ENCODE peak calls at places on chromosomes 5 and 9, in eight cellular contexts. R is uterus, C is H9, X is hepatocyte, A is transverse colon, M is fibroblast of lung, T is keratinocyte, B is upper lobe of right lung. Z is an unnamed sample.

GRCh38 chr9:10876333-10876732 is 263.5 kb upstream of the PTPRD start:
- DNase-seq in R (no peak), C (no peak), X (no peak), A (no peak), M (peak; percentile 15), T (no peak), B (no peak), Z (peak; percentile 30)

GRCh38 chr9:109411069-109411761 is 86.9 kb downstream of the PTPN3 start:
- DNase-seq in R (no peak), C (no peak), X (no peak), A (no peak), M (no peak), T (no peak), B (no peak), Z (no peak)

GRCh38 chr9:133210202-133210532 is 1.1 kb upstream of the OBP2B start:
- DNase-seq in R (no peak), C (no peak), X (no peak), A (no peak), M (no peak), T (no peak), B (peak; percentile 34), Z (no peak)

GRCh38 chr5:173798127-173798810 is 89.9 kb upstream of the CPEB4 start:
- DNase-seq in R (no peak), C (no peak), X (no peak), A (no peak), M (no peak), T (no peak), B (no peak), Z (no peak)

GRCh38 chr9:2473691-2474090 is 147.9 kb upstream of the VLDLR start:
- DNase-seq in R (no peak), C (no peak), X (no peak), A (no peak), M (no peak), T (no peak), B (no peak), Z (no peak)

GRCh38 chr9:111909444-111909843 is 12.8 kb downstream of the UGCG start:
- DNase-seq in R (no peak), C (no peak), X (no peak), A (no peak), M (no peak), T (no peak), B (no peak), Z (no peak)

GRCh38 chr5:1521671-1522600 is 1.8 kb downstream of the LPCAT1 start:
- DNase-seq in R (peak; percentile 12), C (peak; percentile 39), X (peak; percentile 54), A (peak; percentile 7), M (peak; percentile 84), T (no peak), B (peak; percentile 73), Z (peak; percentile 54)

GRCh38 chr9:32431940-32432555 is 47.6 kb downstream of the ACO1 start:
- DNase-seq in R (peak; percentile 31), C (peak; percentile 43), X (peak; percentile 58), A (peak; percentile 38), M (peak; percentile 52), T (no peak), B (no peak), Z (peak; percentile 31)

GRCh38 chr5:144598451-144599068 is 427.9 kb downstream of the KCTD16 start:
- DNase-seq in R (no peak), C (peak; percentile 39), X (no peak), A (peak; percentile 20), M (no peak), T (no peak), B (peak; percentile 69), Z (no peak)

GRCh38 chr5:92429642-92430041 is 1046.5 kb upstream of the ARRDC3 start:
- DNase-seq in R (no peak), C (no peak), X (no peak), A (no peak), M (no peak), T (no peak), B (no peak), Z (no peak)

GRCh38 chr9:87874320-87874655 is 8.4 kb upstream of the SPATA31E1 start:
- DNase-seq in R (no peak), C (no peak), X (peak; percentile 11), A (no peak), M (peak; percentile 43), T (no peak), B (no peak), Z (no peak)

GRCh38 chr9:120336753-120337090 is 243.2 kb downstream of the CDK5RAP2 start:
- DNase-seq in R (no peak), C (no peak), X (no peak), A (no peak), M (no peak), T (no peak), B (no peak), Z (no peak)

GRCh38 chr5:84382363-84383295 is 2.1 kb downstream of the EDIL3 start:
- DNase-seq in R (peak; percentile 41), C (peak; percentile 69), X (peak; percentile 71), A (peak; percentile 68), M (peak; percentile 81), T (no peak), B (peak; percentile 72), Z (peak; percentile 52)

GRCh38 chr5:31531888-31532710 is at the start of the genes C5orf22 and DROSHA:
- DNase-seq in R (peak; percentile 92), C (peak; percentile 96), X (peak; percentile 97), A (peak; percentile 96), M (peak; percentile 96), T (peak; percentile 53), B (peak; percentile 97), Z (peak; percentile 98)

GRCh38 chr9:23581936-23582335 is 244.1 kb downstream of the ELAVL2 start:
- DNase-seq in R (no peak), C (no peak), X (peak; percentile 9), A (no peak), M (no peak), T (peak; percentile 9), B (no peak), Z (peak; percentile 23)

GRCh38 chr5:35117960-35118359 is 70.2 kb upstream of the AGXT2 start:
- DNase-seq in R (no peak), C (no peak), X (no peak), A (no peak), M (peak; percentile 78), T (no peak), B (no peak), Z (no peak)

GRCh38 chr9:35490910-35491465 is 1.1 kb downstream of the RUSC2 start:
- DNase-seq in R (no peak), C (no peak), X (peak; percentile 34), A (no peak), M (peak; percentile 55), T (no peak), B (no peak), Z (peak; percentile 30)

DNA sequence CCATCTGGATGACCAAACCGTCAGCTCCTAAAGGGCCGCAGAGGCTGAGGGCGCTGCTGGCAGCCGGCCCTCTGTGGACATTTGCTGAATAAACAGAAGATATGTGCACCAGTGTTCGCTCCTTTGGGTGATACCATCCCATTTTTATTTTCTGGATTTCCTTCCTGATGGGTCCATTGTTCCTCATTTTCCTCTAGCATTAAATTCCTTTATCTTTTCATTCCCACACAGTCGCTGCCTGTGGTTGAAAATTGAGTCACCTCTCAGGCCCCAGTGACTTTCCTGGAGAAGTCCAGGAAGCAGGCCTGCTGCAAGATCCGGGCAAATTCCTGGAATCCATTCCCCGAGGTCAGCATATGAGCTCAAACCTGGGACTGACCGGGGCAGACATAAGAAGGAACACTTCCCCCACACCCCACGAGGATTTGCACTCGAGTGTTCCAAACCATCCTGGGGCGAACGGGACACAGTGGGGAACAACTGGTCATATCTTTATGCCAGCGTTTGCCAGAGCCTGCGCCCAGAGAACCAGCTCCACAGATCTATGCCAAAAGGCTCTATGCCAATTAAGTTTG is 86.7 kb upstream of the PCA3 start:
- DNase-seq in R (no peak), C (no peak), X (no peak), A (no peak), M (peak; percentile 85), T (no peak), B (no peak), Z (no peak)
- H3K27ac ChIP-seq in R (no peak overlapping the region), C (no peak overlapping the region), X (no peak overlapping the region), A (no peak overlapping the region), M (no peak overlapping the region), T (no peak overlapping the region), B (no peak overlapping the region), Z (no peak overlapping the region)

GRCh38 chr9:3868012-3868411 is 342.2 kb upstream of the RFX3 start:
- DNase-seq in R (no peak), C (no peak), X (no peak), A (no peak), M (peak; percentile 55), T (no peak), B (no peak), Z (no peak)

GRCh38 chr9:3863686-3864085 is 337.9 kb upstream of the RFX3 start:
- DNase-seq in R (no peak), C (no peak), X (no peak), A (no peak), M (peak; percentile 55), T (no peak), B (no peak), Z (no peak)

GRCh38 chr9:3858961-3859360 is 333.2 kb upstream of the RFX3 start:
- DNase-seq in R (no peak), C (no peak), X (no peak), A (no peak), M (peak; percentile 44), T (no peak), B (no peak), Z (no peak)

GRCh38 chr9:3865373-3865772 is 339.6 kb upstream of the RFX3 start:
- DNase-seq in R (no peak), C (no peak), X (no peak), A (no peak), M (peak; percentile 71), T (no peak), B (no peak), Z (no peak)

GRCh38 chr9:3863114-3863528 is 337.3 kb upstream of the RFX3 start:
- DNase-seq in R (peak; percentile 22), C (no peak), X (no peak), A (no peak), M (peak; percentile 95), T (no peak), B (no peak), Z (peak; percentile 30)
- TF ChIP-seq CTCF in R (no peak), C (no peak), X (no peak), A (no peak), M (no peak), T (no peak), B (no peak), Z (no peak)

GRCh38 chr5:169670769-169671525 is 33.9 kb downstream of the DOCK2 start:
- DNase-seq in R (no peak), C (no peak), X (no peak), A (peak; percentile 17), M (no peak), T (no peak), B (no peak), Z (no peak)
- H3K27ac ChIP-seq in R (no peak overlapping the region), C (no peak overlapping the region), X (no peak overlapping the region), A (no peak overlapping the region), M (no peak overlapping the region), T (no peak overlapping the region), B (no peak overlapping the region), Z (no peak overlapping the region)

GRCh38 chr5:100659080-100659479 is 123.9 kb downstream of the FAM174A start:
- DNase-seq in R (no peak), C (no peak), X (no peak), A (no peak), M (no peak), T (no peak), B (no peak), Z (no peak)

DNA sequence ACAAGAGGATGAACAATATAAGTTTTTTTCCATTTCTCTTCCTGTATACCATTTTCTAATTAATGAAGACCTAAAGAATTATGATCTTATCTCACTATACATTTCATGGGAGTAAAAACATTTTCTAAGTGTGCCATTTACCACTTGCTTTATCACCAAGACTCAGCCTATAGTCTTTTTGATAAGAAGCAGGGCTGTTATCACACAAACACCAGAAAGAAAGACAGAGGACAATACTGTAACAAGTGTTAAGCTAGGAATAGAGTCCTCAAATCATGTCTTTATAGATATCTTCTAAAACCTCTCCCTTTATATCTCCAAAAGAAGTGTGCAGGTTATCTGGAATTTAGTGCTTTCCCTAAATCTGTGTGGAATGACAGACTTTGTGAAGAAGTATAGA is 119.7 kb downstream of the FAM174A start:
- DNase-seq in R (no peak), C (no peak), X (no peak), A (no peak), M (no peak), T (no peak), B (no peak), Z (no peak)
- TF ChIP-seq CTCF in R (no peak), C (no peak), X (no peak), A (no peak), M (no peak), T (no peak), B (no peak), Z (no peak)

Z was measured in RWPE1.